ENCODE peak calls at places on chromosome 22, in five cellular contexts. One of them, this sample, is unnamed.
A peak's percentile ranks its signal among the peaks of the same experiment; 100 is the strongest.

GRCh38 chr22:33925194-33925593 is 4.9 kb upstream of the LARGE1 start:
- DNase-seq in AG04450: no peak
- DNase-seq in heart right ventricle: no peak
- DNase-seq in fibroblast of mammary gland: no peak
- DNase-seq in right atrium auricular region: no peak
- DNase-seq in this sample: no peak

GRCh38 chr22:20616451-20617043 is 109.1 kb downstream of the MED15 start:
- DNase-seq in AG04450: no peak
- DNase-seq in heart right ventricle: no peak
- DNase-seq in fibroblast of mammary gland: no peak
- DNase-seq in right atrium auricular region: no peak
- DNase-seq in this sample: no peak

GRCh38 chr22:36816635-36817428 is at the start of gene PVALB:
- DNase-seq in AG04450: no peak
- DNase-seq in heart right ventricle: peak; percentile 23
- DNase-seq in fibroblast of mammary gland: peak; percentile 19
- DNase-seq in right atrium auricular region: no peak
- DNase-seq in this sample: peak; percentile 88

GRCh38 chr22:48957311-48957986 is 870.2 kb downstream of the BRD1 start:
- DNase-seq in AG04450: no peak
- DNase-seq in heart right ventricle: no peak
- DNase-seq in fibroblast of mammary gland: no peak
- DNase-seq in right atrium auricular region: peak; percentile 47
- DNase-seq in this sample: peak; percentile 67

GRCh38 chr22:36411589-36412258 is 24.0 kb upstream of the MYH9 start:
- DNase-seq in AG04450: no peak
- DNase-seq in heart right ventricle: no peak
- DNase-seq in fibroblast of mammary gland: no peak
- DNase-seq in right atrium auricular region: no peak
- DNase-seq in this sample: no peak

GRCh38 chr22:49433044-49433443 is 394.6 kb downstream of the BRD1 start:
- DNase-seq in AG04450: no peak
- DNase-seq in heart right ventricle: no peak
- DNase-seq in fibroblast of mammary gland: no peak
- DNase-seq in right atrium auricular region: no peak
- DNase-seq in this sample: no peak

GRCh38 chr22:29977107-29977506 is 94.1 kb downstream of the MTMR3 start:
- DNase-seq in AG04450: no peak
- DNase-seq in heart right ventricle: no peak
- DNase-seq in fibroblast of mammary gland: no peak
- DNase-seq in right atrium auricular region: no peak
- DNase-seq in this sample: no peak

GRCh38 chr22:29314074-29314473 is 1.4 kb downstream of the RASL10A start:
- DNase-seq in AG04450: no peak
- DNase-seq in heart right ventricle: no peak
- DNase-seq in fibroblast of mammary gland: no peak
- DNase-seq in right atrium auricular region: no peak
- DNase-seq in this sample: peak; percentile 88

GRCh38 chr22:28903080-28903479 is 19.7 kb downstream of the ZNRF3 start:
- DNase-seq in AG04450: no peak
- DNase-seq in heart right ventricle: peak; percentile 20
- DNase-seq in fibroblast of mammary gland: no peak
- DNase-seq in right atrium auricular region: peak; percentile 66
- DNase-seq in this sample: no peak

GRCh38 chr22:17191163-17191562 is 28.1 kb downstream of the ADA2 start:
- DNase-seq in AG04450: no peak
- DNase-seq in heart right ventricle: no peak
- DNase-seq in fibroblast of mammary gland: peak; percentile 69
- DNase-seq in right atrium auricular region: no peak
- DNase-seq in this sample: peak; percentile 90

GRCh38 chr22:36765131-36765942 is 10.6 kb downstream of the IFT27 start:
- DNase-seq in AG04450: no peak
- DNase-seq in heart right ventricle: no peak
- DNase-seq in fibroblast of mammary gland: no peak
- DNase-seq in right atrium auricular region: no peak
- DNase-seq in this sample: no peak

GRCh38 chr22:48945621-48946458 is 881.8 kb downstream of the BRD1 start:
- DNase-seq in AG04450: no peak
- DNase-seq in heart right ventricle: no peak
- DNase-seq in fibroblast of mammary gland: no peak
- DNase-seq in right atrium auricular region: peak; percentile 44
- DNase-seq in this sample: no peak

GRCh38 chr22:35517769-35518530 is 22.7 kb upstream of the RASD2 start:
- DNase-seq in AG04450: no peak
- DNase-seq in heart right ventricle: no peak
- DNase-seq in fibroblast of mammary gland: no peak
- DNase-seq in right atrium auricular region: no peak
- DNase-seq in this sample: peak; percentile 87

GRCh38 chr22:29635734-29636357 is 32.4 kb downstream of the NF2 start:
- DNase-seq in AG04450: no peak
- DNase-seq in heart right ventricle: no peak
- DNase-seq in fibroblast of mammary gland: peak; percentile 71
- DNase-seq in right atrium auricular region: no peak
- DNase-seq in this sample: no peak

GRCh38 chr22:33680632-33681031 is 239.6 kb downstream of the LARGE1 start:
- DNase-seq in AG04450: no peak
- DNase-seq in heart right ventricle: no peak
- DNase-seq in fibroblast of mammary gland: no peak
- DNase-seq in right atrium auricular region: no peak
- DNase-seq in this sample: no peak

GRCh38 chr22:24289138-24289537 is 18.5 kb downstream of the SPECC1L start:
- DNase-seq in AG04450: peak; percentile 33
- DNase-seq in heart right ventricle: no peak
- DNase-seq in fibroblast of mammary gland: peak; percentile 89
- DNase-seq in right atrium auricular region: no peak
- DNase-seq in this sample: peak; percentile 61

GRCh38 chr22:29269731-29270474 is 1.8 kb downstream of the EWSR1 start:
- DNase-seq in AG04450: no peak
- DNase-seq in heart right ventricle: no peak
- DNase-seq in fibroblast of mammary gland: peak; percentile 28
- DNase-seq in right atrium auricular region: no peak
- DNase-seq in this sample: no peak

GRCh38 chr22:17838180-17838865 is 64.1 kb upstream of the BID start:
- DNase-seq in AG04450: no peak
- DNase-seq in heart right ventricle: no peak
- DNase-seq in fibroblast of mammary gland: no peak
- DNase-seq in right atrium auricular region: no peak
- DNase-seq in this sample: no peak

GRCh38 chr22:29831958-29832357 is 6.1 kb downstream of the ASCC2 start:
- DNase-seq in AG04450: no peak
- DNase-seq in heart right ventricle: peak; percentile 29
- DNase-seq in fibroblast of mammary gland: no peak
- DNase-seq in right atrium auricular region: no peak
- DNase-seq in this sample: no peak

DNA sequence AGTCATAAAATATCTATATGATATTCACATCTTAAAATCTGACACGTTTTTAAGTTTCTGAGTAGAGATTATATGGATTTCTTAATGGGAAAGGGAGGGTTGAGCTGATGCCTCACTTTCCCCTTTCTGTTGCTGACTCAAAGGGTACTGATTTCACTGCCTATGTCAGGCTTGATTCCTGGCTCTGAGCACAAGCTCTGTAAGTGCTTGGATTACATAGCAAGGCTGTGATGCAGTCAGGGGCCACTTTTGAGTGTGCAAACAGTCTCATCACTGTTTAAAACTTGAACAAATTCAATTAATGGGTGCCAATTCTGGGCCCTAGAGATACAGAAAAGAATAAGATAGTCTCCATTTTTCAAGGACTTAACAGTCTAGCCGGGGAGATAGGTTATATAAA is 14.4 kb downstream of the ATXN10 start:
- DNase-seq in AG04450: no peak
- DNase-seq in heart right ventricle: no peak
- DNase-seq in fibroblast of mammary gland: peak; percentile 49
- DNase-seq in right atrium auricular region: no peak
- DNase-seq in this sample: no peak
- H3K4me3 ChIP-seq in AG04450: no peak overlapping the region
- H3K4me3 ChIP-seq in heart right ventricle: no peak overlapping the region
- H3K4me3 ChIP-seq in fibroblast of mammary gland: no peak overlapping the region
- H3K4me3 ChIP-seq in right atrium auricular region: no peak overlapping the region
- H3K4me3 ChIP-seq in this sample: no peak overlapping the region

DNA sequence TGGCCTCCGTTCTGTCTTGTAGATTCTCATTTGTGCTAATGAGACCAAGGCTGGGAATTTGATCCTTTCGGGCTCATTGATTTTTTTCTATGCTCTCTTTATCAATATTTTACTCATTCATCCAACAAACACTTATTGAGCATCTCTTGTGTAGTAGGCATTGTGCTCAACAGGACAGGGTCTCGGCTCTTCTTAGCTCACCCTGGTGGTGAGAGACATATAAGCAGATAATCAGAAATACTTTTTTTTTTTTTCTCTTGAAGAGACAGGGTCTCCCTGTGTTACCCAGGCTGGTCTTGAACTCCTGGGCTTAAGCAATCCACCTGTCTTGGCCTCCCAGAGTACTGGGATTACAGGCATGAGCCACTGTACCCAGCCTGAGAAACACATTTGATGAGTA is 48.0 kb upstream of the SLC5A1 start:
- DNase-seq in AG04450: no peak
- DNase-seq in heart right ventricle: no peak
- DNase-seq in fibroblast of mammary gland: no peak
- DNase-seq in right atrium auricular region: no peak
- DNase-seq in this sample: no peak
- TF ChIP-seq CTCF in AG04450: peak; percentile 28
- TF ChIP-seq CTCF in heart right ventricle: no peak
- TF ChIP-seq CTCF in fibroblast of mammary gland: peak; percentile 9
- TF ChIP-seq CTCF in right atrium auricular region: no peak
- TF ChIP-seq CTCF in this sample: peak; percentile 11

GRCh38 chr22:39242809-39243442 is 1.9 kb downstream of the PDGFB start:
- DNase-seq in AG04450: no peak
- DNase-seq in heart right ventricle: no peak
- DNase-seq in fibroblast of mammary gland: no peak
- DNase-seq in right atrium auricular region: no peak
- DNase-seq in this sample: no peak
- H3K4me3 ChIP-seq in AG04450: peak overlapping the region; percentile 13
- H3K4me3 ChIP-seq in heart right ventricle: peak overlapping the region; percentile 80
- H3K4me3 ChIP-seq in fibroblast of mammary gland: no peak overlapping the region
- H3K4me3 ChIP-seq in right atrium auricular region: peak overlapping the region; percentile 61
- H3K4me3 ChIP-seq in this sample: no peak overlapping the region

GRCh38 chr22:46902436-46902835 is 140.0 kb downstream of the TBC1D22A start:
- DNase-seq in AG04450: no peak
- DNase-seq in heart right ventricle: no peak
- DNase-seq in fibroblast of mammary gland: no peak
- DNase-seq in right atrium auricular region: peak; percentile 40
- DNase-seq in this sample: no peak

GRCh38 chr22:46905834-46906233 is 143.4 kb downstream of the TBC1D22A start:
- DNase-seq in AG04450: no peak
- DNase-seq in heart right ventricle: no peak
- DNase-seq in fibroblast of mammary gland: no peak
- DNase-seq in right atrium auricular region: no peak
- DNase-seq in this sample: no peak

GRCh38 chr22:46900549-46900948 is 138.1 kb downstream of the TBC1D22A start:
- DNase-seq in AG04450: no peak
- DNase-seq in heart right ventricle: no peak
- DNase-seq in fibroblast of mammary gland: no peak
- DNase-seq in right atrium auricular region: no peak
- DNase-seq in this sample: no peak

GRCh38 chr22:46905415-46905814 is 143.0 kb downstream of the TBC1D22A start:
- DNase-seq in AG04450: no peak
- DNase-seq in heart right ventricle: no peak
- DNase-seq in fibroblast of mammary gland: no peak
- DNase-seq in right atrium auricular region: peak; percentile 32
- DNase-seq in this sample: no peak

GRCh38 chr22:46902998-46903916 is 140.8 kb downstream of the TBC1D22A start:
- DNase-seq in AG04450: no peak
- DNase-seq in heart right ventricle: no peak
- DNase-seq in fibroblast of mammary gland: no peak
- DNase-seq in right atrium auricular region: peak; percentile 52
- DNase-seq in this sample: no peak
- TF ChIP-seq CTCF in AG04450: no peak
- TF ChIP-seq CTCF in heart right ventricle: no peak
- TF ChIP-seq CTCF in fibroblast of mammary gland: no peak
- TF ChIP-seq CTCF in right atrium auricular region: no peak
- TF ChIP-seq CTCF in this sample: no peak

GRCh38 chr22:42716649-42717127 is 4.0 kb downstream of the A4GALT start:
- DNase-seq in AG04450: no peak
- DNase-seq in heart right ventricle: no peak
- DNase-seq in fibroblast of mammary gland: no peak
- DNase-seq in right atrium auricular region: no peak
- DNase-seq in this sample: no peak
- H3K4me3 ChIP-seq in AG04450: no peak overlapping the region
- H3K4me3 ChIP-seq in heart right ventricle: no peak overlapping the region
- H3K4me3 ChIP-seq in fibroblast of mammary gland: no peak overlapping the region
- H3K4me3 ChIP-seq in right atrium auricular region: no peak overlapping the region
- H3K4me3 ChIP-seq in this sample: no peak overlapping the region

DNA sequence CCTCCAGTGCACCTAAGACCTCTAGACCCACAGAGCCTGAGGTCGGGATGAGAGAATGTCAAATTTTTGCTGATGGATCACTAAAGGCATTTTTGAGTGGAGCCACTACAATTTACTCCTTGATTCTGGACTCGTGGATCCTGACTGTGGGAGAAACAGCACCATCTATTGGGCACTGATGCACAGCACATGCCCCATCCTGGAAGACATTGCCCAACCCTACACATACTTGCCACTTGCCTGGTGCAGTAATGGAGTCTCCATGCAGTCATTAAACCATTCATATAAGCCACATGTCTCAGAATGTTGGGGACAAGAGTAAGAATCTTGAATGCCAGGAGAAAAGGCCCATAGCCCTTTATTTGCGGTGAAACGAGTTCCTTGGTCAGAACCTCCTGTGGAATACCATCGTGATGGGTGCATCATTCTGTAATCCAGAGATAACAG is 103.9 kb downstream of the GGTLC2 start:
- DNase-seq in AG04450: peak; percentile 8
- DNase-seq in heart right ventricle: no peak
- DNase-seq in fibroblast of mammary gland: peak; percentile 67
- DNase-seq in right atrium auricular region: peak; percentile 72
- DNase-seq in this sample: peak; percentile 80
- TF ChIP-seq CTCF in AG04450: peak; percentile 87
- TF ChIP-seq CTCF in heart right ventricle: peak; percentile 89
- TF ChIP-seq CTCF in fibroblast of mammary gland: peak; percentile 83
- TF ChIP-seq CTCF in right atrium auricular region: peak; percentile 40
- TF ChIP-seq CTCF in this sample: peak; percentile 85

GRCh38 chr22:31898406-31898805 is 45.9 kb upstream of the YWHAH start:
- DNase-seq in AG04450: no peak
- DNase-seq in heart right ventricle: no peak
- DNase-seq in fibroblast of mammary gland: no peak
- DNase-seq in right atrium auricular region: no peak
- DNase-seq in this sample: peak; percentile 54
- H3K4me3 ChIP-seq in AG04450: no peak overlapping the region
- H3K4me3 ChIP-seq in heart right ventricle: no peak overlapping the region
- H3K4me3 ChIP-seq in fibroblast of mammary gland: no peak overlapping the region
- H3K4me3 ChIP-seq in right atrium auricular region: no peak overlapping the region
- H3K4me3 ChIP-seq in this sample: no peak overlapping the region

GRCh38 chr22:26273011-26273675 is 103.9 kb downstream of the SEZ6L start:
- DNase-seq in AG04450: no peak
- DNase-seq in heart right ventricle: no peak
- DNase-seq in fibroblast of mammary gland: no peak
- DNase-seq in right atrium auricular region: no peak
- DNase-seq in this sample: no peak
- TF ChIP-seq CTCF in AG04450: no peak
- TF ChIP-seq CTCF in heart right ventricle: no peak
- TF ChIP-seq CTCF in fibroblast of mammary gland: no peak
- TF ChIP-seq CTCF in right atrium auricular region: no peak
- TF ChIP-seq CTCF in this sample: no peak

GRCh38 chr22:47089796-47090460 is 327.5 kb downstream of the TBC1D22A start:
- DNase-seq in AG04450: no peak
- DNase-seq in heart right ventricle: no peak
- DNase-seq in fibroblast of mammary gland: no peak
- DNase-seq in right atrium auricular region: no peak
- DNase-seq in this sample: no peak
- H3K4me3 ChIP-seq in AG04450: peak overlapping the region; percentile 56
- H3K4me3 ChIP-seq in heart right ventricle: no peak overlapping the region
- H3K4me3 ChIP-seq in fibroblast of mammary gland: no peak overlapping the region
- H3K4me3 ChIP-seq in right atrium auricular region: peak overlapping the region; percentile 49
- H3K4me3 ChIP-seq in this sample: peak overlapping the region; percentile 69

GRCh38 chr22:27344546-27344945 is 457.0 kb downstream of the MN1 start:
- DNase-seq in AG04450: no peak
- DNase-seq in heart right ventricle: no peak
- DNase-seq in fibroblast of mammary gland: no peak
- DNase-seq in right atrium auricular region: no peak
- DNase-seq in this sample: no peak
- TF ChIP-seq CTCF in AG04450: no peak
- TF ChIP-seq CTCF in heart right ventricle: no peak
- TF ChIP-seq CTCF in fibroblast of mammary gland: no peak
- TF ChIP-seq CTCF in right atrium auricular region: no peak
- TF ChIP-seq CTCF in this sample: no peak

This sample was measured in osteoblast.